ENCODE peak calls at places on chromosomes 4 and X, in ten cellular contexts. Y is A549, F is stomach, Z is ovary, E is HepG2, M is esophagus muscularis mucosa, S is upper lobe of left lung, H is sigmoid colon, Q is suprapubic skin, I is K562. J is an unnamed sample.

GRCh38 chr4:81919238-81919637 is 447.5 kb upstream of the RASGEF1B start:
- DNase-seq in Y (peak; percentile 28), F (no peak), Z (no peak), E (peak; percentile 21), M (no peak), S (no peak), H (no peak), Q (no peak), I (peak; percentile 29), J (no peak)

GRCh38 chr4:99723555-99724450 is 66.2 kb upstream of the C4orf54 start:
- DNase-seq in Y (peak; percentile 68), F (peak; percentile 71), Z (peak; percentile 46), E (peak; percentile 58), M (no peak), S (no peak), H (peak; percentile 88), Q (no peak), I (peak; percentile 26), J (peak; percentile 76)

GRCh38 chrX:116961872-116962582 is 499.3 kb upstream of the CT83 start:
- DNase-seq in Y (peak; percentile 21), F (no peak), Z (no peak), E (peak; percentile 0), M (no peak), S (no peak), H (no peak), Q (no peak), I (no peak), J (no peak)

GRCh38 chr4:74754218-74754617 is 40.1 kb downstream of the BTC start:
- DNase-seq in Y (no peak), F (no peak), Z (no peak), E (no peak), M (no peak), S (no peak), H (no peak), Q (no peak), I (no peak), J (no peak)

GRCh38 chr4:102343964-102344519 is 1.2 kb downstream of the SLC39A8 start:
- DNase-seq in Y (no peak), F (no peak), Z (no peak), E (no peak), M (no peak), S (no peak), H (peak; percentile 77), Q (no peak), I (peak; percentile 63), J (no peak)

GRCh38 chr4:122219356-122219755 is 67.2 kb downstream of the BLTP1 start:
- DNase-seq in Y (no peak), F (no peak), Z (no peak), E (no peak), M (no peak), S (no peak), H (no peak), Q (no peak), I (no peak), J (no peak)

GRCh38 chr4:159516556-159516955 is 413.7 kb downstream of the RAPGEF2 start:
- DNase-seq in Y (no peak), F (no peak), Z (no peak), E (no peak), M (no peak), S (no peak), H (no peak), Q (no peak), I (no peak), J (no peak)

GRCh38 chr4:27366424-27366823 is 505.8 kb downstream of the STIM2 start:
- DNase-seq in Y (no peak), F (no peak), Z (no peak), E (no peak), M (no peak), S (no peak), H (no peak), Q (no peak), I (no peak), J (no peak)

GRCh38 chr4:108725457-108725856 is 37.4 kb downstream of the ETNPPL start:
- DNase-seq in Y (peak; percentile 4), F (no peak), Z (no peak), E (no peak), M (no peak), S (no peak), H (no peak), Q (no peak), I (no peak), J (no peak)

GRCh38 chr4:100095729-100096595 is 94.3 kb downstream of the DDIT4L start:
- DNase-seq in Y (peak; percentile 67), F (peak; percentile 51), Z (peak; percentile 51), E (peak; percentile 54), M (no peak), S (no peak), H (peak; percentile 84), Q (peak; percentile 78), I (peak; percentile 8), J (peak; percentile 33)

GRCh38 chr4:119788334-119789266 is 160.0 kb upstream of the PDE5A start:
- DNase-seq in Y (no peak), F (no peak), Z (no peak), E (no peak), M (no peak), S (no peak), H (no peak), Q (no peak), I (no peak), J (no peak)

GRCh38 chr4:177726111-177726510 is 283.9 kb upstream of the AGA start:
- DNase-seq in Y (no peak), F (no peak), Z (no peak), E (peak; percentile 1), M (no peak), S (no peak), H (no peak), Q (no peak), I (no peak), J (no peak)

GRCh38 chr4:177728361-177729152 is 286.3 kb upstream of the AGA start:
- DNase-seq in Y (peak; percentile 45), F (no peak), Z (no peak), E (peak; percentile 2), M (no peak), S (peak; percentile 10), H (no peak), Q (no peak), I (no peak), J (peak; percentile 32)
- TF ChIP-seq POLR2A in Y (no peak), F (no peak), Z (no peak), E (no peak), M (no peak), S (no peak), H (no peak), Q (no peak), I (no peak), J (no peak)

DNA sequence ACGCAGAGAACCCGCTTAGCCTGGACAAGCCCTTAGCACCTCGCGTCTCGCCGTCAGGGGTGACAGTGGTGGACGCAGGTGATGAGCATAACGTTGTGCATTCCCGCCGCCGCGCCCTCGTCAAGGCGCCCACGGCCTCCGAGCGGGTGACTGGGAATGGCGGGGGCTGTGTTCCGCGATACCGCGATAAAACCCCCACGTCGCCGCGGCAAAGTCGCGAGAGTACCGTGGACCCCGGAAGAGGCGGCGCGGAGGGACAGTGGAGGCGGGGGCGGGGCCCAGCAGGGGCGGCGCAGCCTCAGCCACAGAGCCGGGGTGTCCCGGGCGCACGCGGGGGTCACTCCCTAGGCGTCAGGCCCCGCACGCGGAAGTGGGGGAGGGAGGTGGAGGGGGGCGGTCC is 53.8 kb downstream of the ZFYVE28 start:
- DNase-seq in Y (no peak), F (peak; percentile 34), Z (peak; percentile 63), E (no peak), M (no peak), S (peak; percentile 92), H (peak; percentile 73), Q (peak; percentile 68), I (peak; percentile 95), J (peak; percentile 31)
- TF ChIP-seq EP300 in Y (no peak), F (no peak), Z (no peak), E (no peak), M (no peak), S (no peak), H (no peak), Q (no peak), I (no peak), J (no peak)

DNA sequence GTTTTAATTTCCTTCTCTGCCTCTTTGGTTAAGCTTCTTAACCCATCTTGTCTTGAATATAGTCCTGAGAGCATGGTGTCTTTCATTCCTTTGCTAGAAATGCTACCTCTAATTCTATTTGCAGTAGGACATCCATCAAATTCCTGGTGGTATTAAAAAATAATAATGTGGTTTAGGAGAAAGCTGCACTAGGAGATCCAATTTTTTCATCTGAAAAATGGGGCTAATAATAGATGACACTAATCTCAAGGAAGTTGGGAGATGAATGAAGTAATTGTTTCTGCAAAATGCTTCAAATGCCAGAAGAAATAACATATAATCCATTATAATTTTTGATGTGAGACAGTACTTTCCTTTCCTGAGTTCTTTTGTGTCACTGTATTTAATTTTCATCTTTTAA is 194.9 kb downstream of the PACRGL start:
- DNase-seq in Y (no peak), F (no peak), Z (no peak), E (no peak), M (no peak), S (no peak), H (no peak), Q (no peak), I (no peak), J (no peak)
- TF ChIP-seq POLR2A in Y (no peak), F (no peak), Z (no peak), E (no peak), M (no peak), S (no peak), H (no peak), Q (no peak), I (no peak), J (no peak)

GRCh38 chr4:84967292-84967651 is 782 bp upstream of the WDFY3 start:
- DNase-seq in Y (no peak), F (no peak), Z (no peak), E (no peak), M (no peak), S (no peak), H (no peak), Q (no peak), I (no peak), J (no peak)

GRCh38 chr4:84966382-84967291 is at the start of gene WDFY3:
- DNase-seq in Y (peak; percentile 83), F (peak; percentile 78), Z (peak; percentile 81), E (peak; percentile 58), M (peak; percentile 94), S (peak; percentile 91), H (peak; percentile 94), Q (peak; percentile 91), I (peak; percentile 60), J (peak; percentile 81)

GRCh38 chr4:84965558-84966381 is 720 bp downstream of the WDFY3 start:
- DNase-seq in Y (peak; percentile 31), F (peak; percentile 40), Z (peak; percentile 47), E (peak; percentile 14), M (no peak), S (peak; percentile 92), H (peak; percentile 67), Q (peak; percentile 71), I (peak; percentile 67), J (peak; percentile 34)

GRCh38 chr4:84962102-84962501 is 4.4 kb downstream of the WDFY3 start:
- DNase-seq in Y (no peak), F (no peak), Z (no peak), E (no peak), M (no peak), S (no peak), H (no peak), Q (no peak), I (no peak), J (no peak)

DNA sequence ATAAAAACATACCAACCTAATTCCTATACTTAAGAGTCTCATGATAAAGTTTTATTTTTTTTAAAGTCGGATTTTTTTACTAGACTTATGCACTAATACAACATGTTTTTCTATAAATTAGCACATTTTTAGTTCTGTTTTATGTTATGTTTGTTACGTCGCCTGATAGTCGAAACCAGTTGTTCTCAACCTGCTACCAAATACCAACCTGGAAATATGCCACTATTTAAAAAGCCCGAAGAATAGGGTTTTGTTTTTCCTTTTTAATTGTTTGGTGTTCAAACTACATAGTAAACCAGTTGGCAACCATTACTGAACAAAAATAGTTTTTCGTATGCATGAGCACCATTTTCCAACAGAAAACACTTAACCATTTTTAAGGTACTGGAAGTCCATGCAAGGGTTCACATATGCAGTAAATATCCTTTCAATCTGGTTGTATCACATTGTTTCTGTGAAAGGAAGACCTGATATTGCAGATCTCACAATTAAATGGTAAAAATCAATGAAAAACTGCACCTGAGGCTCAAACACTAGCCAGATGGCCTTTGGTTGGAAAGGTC is 1.4 kb downstream of the WDFY3 start:
- DNase-seq in Y (no peak), F (no peak), Z (no peak), E (no peak), M (no peak), S (no peak), H (no peak), Q (no peak), I (no peak), J (no peak)
- TF ChIP-seq EP300 in Y (no peak), F (no peak), Z (no peak), E (no peak), M (no peak), S (no peak), H (no peak), Q (no peak), I (no peak), J (no peak)

J was measured in transverse colon.